ENCODE peak calls at places on chromosomes 2 and 18, in four cellular contexts. One of them, this sample, is unnamed. For H3K4me1, the result is how much of the 10 kb centered on the place peaks cover.

GRCh38 chr18:23063502-23063901 is 71.8 kb upstream of the CABLES1 start:
- DNase-seq in breast epithelium: no peak
- DNase-seq in stomach: no peak
- DNase-seq in GM23338: no peak
- DNase-seq in this sample: no peak

GRCh38 chr2:56334622-56335021 is 150.8 kb downstream of the CCDC85A start:
- DNase-seq in stomach: no peak
- DNase-seq in GM23338: no peak
- DNase-seq in breast epithelium: no peak
- DNase-seq in this sample: no peak

GRCh38 chr2:26011609-26011989 is 22.3 kb upstream of the RAB10 start:
- DNase-seq in breast epithelium: no peak
- DNase-seq in stomach: no peak
- DNase-seq in GM23338: no peak
- DNase-seq in this sample: no peak

GRCh38 chr2:177282101-177282573 is 17.6 kb upstream of the NFE2L2 start:
- DNase-seq in GM23338: no peak
- DNase-seq in breast epithelium: no peak
- DNase-seq in stomach: no peak
- DNase-seq in this sample: no peak

GRCh38 chr18:43819397-43819796 is 542.1 kb upstream of the SYT4 start:
- DNase-seq in stomach: no peak
- DNase-seq in GM23338: no peak
- DNase-seq in breast epithelium: no peak
- DNase-seq in this sample: no peak

GRCh38 chr2:230737791-230738226 is 25.2 kb downstream of the CAB39 start:
- DNase-seq in breast epithelium: no peak
- DNase-seq in GM23338: no peak
- DNase-seq in stomach: no peak
- DNase-seq in this sample: no peak

GRCh38 chr2:137435176-137435575 is 529.1 kb upstream of the HNMT start:
- DNase-seq in GM23338: no peak
- DNase-seq in breast epithelium: no peak
- DNase-seq in stomach: no peak
- DNase-seq in this sample: no peak

GRCh38 chr2:152475982-152476381 is 141.0 kb downstream of the FMNL2 start:
- DNase-seq in breast epithelium: no peak
- DNase-seq in stomach: no peak
- DNase-seq in GM23338: no peak
- DNase-seq in this sample: no peak

GRCh38 chr2:53998834-53999233 is 28.0 kb upstream of the PSME4 start:
- DNase-seq in GM23338: no peak
- DNase-seq in breast epithelium: no peak
- DNase-seq in stomach: no peak
- DNase-seq in this sample: no peak

GRCh38 chr2:157761520-157761919 is 114.6 kb downstream of the ACVR1 start:
- DNase-seq in GM23338: peak
- DNase-seq in stomach: no peak
- DNase-seq in breast epithelium: no peak
- DNase-seq in this sample: no peak

GRCh38 chr2:70870790-70871189 is 35.2 kb upstream of the CD207 start:
- DNase-seq in breast epithelium: no peak
- DNase-seq in stomach: no peak
- DNase-seq in GM23338: no peak
- DNase-seq in this sample: no peak

GRCh38 chr2:29223851-29224692 is 108.9 kb downstream of the CLIP4 start:
- DNase-seq in breast epithelium: peak
- DNase-seq in stomach: no peak
- DNase-seq in GM23338: no peak
- DNase-seq in this sample: peak

GRCh38 chr2:14720319-14720718 is 87.8 kb downstream of the LRATD1 start:
- DNase-seq in breast epithelium: no peak
- DNase-seq in stomach: no peak
- DNase-seq in GM23338: no peak
- DNase-seq in this sample: no peak

GRCh38 chr2:70301344-70302194 is at the start of gene FAM136A:
- DNase-seq in GM23338: peak
- DNase-seq in stomach: peak
- DNase-seq in breast epithelium: peak
- DNase-seq in this sample: peak

GRCh38 chr2:219726916-219727315 is 99.5 kb downstream of the SLC4A3 start:
- DNase-seq in breast epithelium: no peak
- DNase-seq in GM23338: peak
- DNase-seq in stomach: no peak
- DNase-seq in this sample: no peak

GRCh38 chr2:47072018-47072691 is 83.0 kb downstream of the STPG4 start:
- DNase-seq in stomach: no peak
- DNase-seq in breast epithelium: no peak
- DNase-seq in GM23338: peak
- DNase-seq in this sample: peak

GRCh38 chr2:31322376-31322775 is 88.4 kb downstream of the EHD3 start:
- DNase-seq in stomach: no peak
- DNase-seq in breast epithelium: no peak
- DNase-seq in GM23338: no peak
- DNase-seq in this sample: no peak

GRCh38 chr2:179338681-179339080 is 74.0 kb upstream of the SESTD1 start:
- DNase-seq in breast epithelium: no peak
- DNase-seq in stomach: no peak
- DNase-seq in GM23338: no peak
- DNase-seq in this sample: no peak

GRCh38 chr2:7111626-7112025 is 194.4 kb downstream of the RNF144A start:
- DNase-seq in breast epithelium: no peak
- DNase-seq in stomach: no peak
- DNase-seq in GM23338: no peak
- DNase-seq in this sample: no peak

GRCh38 chr2:223865124-223865523 is 27.7 kb upstream of the AP1S3 start:
- DNase-seq in GM23338: no peak
- DNase-seq in stomach: no peak
- DNase-seq in breast epithelium: no peak
- DNase-seq in this sample: no peak

GRCh38 chr18:47752796-47753645 is 177.4 kb downstream of the SMAD2 start:
- DNase-seq in breast epithelium: no peak
- DNase-seq in GM23338: no peak
- DNase-seq in stomach: no peak
- DNase-seq in this sample: no peak

GRCh38 chr2:73908689-73909652 is 16.2 kb downstream of the ACTG2 start:
- DNase-seq in breast epithelium: no peak
- DNase-seq in stomach: no peak
- DNase-seq in GM23338: no peak
- DNase-seq in this sample: no peak

GRCh38 chr2:230714122-230714453 is 1.4 kb downstream of the CAB39 start:
- DNase-seq in breast epithelium: no peak
- DNase-seq in stomach: no peak
- DNase-seq in GM23338: peak
- DNase-seq in this sample: no peak

GRCh38 chr18:37409870-37410269 is 155.7 kb downstream of the CELF4 start:
- DNase-seq in breast epithelium: no peak
- DNase-seq in stomach: no peak
- DNase-seq in GM23338: peak
- DNase-seq in this sample: no peak

GRCh38 chr2:225270861-225271260 is 128.6 kb upstream of the NYAP2 start:
- DNase-seq in stomach: no peak
- DNase-seq in GM23338: peak
- DNase-seq in breast epithelium: no peak
- DNase-seq in this sample: peak

GRCh38 chr2:100919316-100919715 is 82.8 kb upstream of the RPL31 start:
- DNase-seq in stomach: no peak
- DNase-seq in breast epithelium: no peak
- DNase-seq in GM23338: peak
- DNase-seq in this sample: no peak

GRCh38 chr2:106143495-106144215 is 50.4 kb downstream of the UXS1 start:
- DNase-seq in GM23338: peak
- DNase-seq in stomach: no peak
- DNase-seq in breast epithelium: no peak
- DNase-seq in this sample: no peak

GRCh38 chr18:37511933-37512332 is 53.7 kb downstream of the CELF4 start:
- DNase-seq in stomach: no peak
- DNase-seq in GM23338: no peak
- DNase-seq in breast epithelium: no peak
- DNase-seq in this sample: no peak

GRCh38 chr2:148957023-148957422 is 81.5 kb upstream of the LYPD6B start:
- DNase-seq in breast epithelium: no peak
- DNase-seq in stomach: no peak
- DNase-seq in GM23338: no peak
- DNase-seq in this sample: no peak

GRCh38 chr2:176913955-176914354 is 298.6 kb upstream of the HNRNPA3 start:
- DNase-seq in stomach: no peak
- DNase-seq in breast epithelium: no peak
- DNase-seq in GM23338: no peak
- DNase-seq in this sample: no peak

DNA sequence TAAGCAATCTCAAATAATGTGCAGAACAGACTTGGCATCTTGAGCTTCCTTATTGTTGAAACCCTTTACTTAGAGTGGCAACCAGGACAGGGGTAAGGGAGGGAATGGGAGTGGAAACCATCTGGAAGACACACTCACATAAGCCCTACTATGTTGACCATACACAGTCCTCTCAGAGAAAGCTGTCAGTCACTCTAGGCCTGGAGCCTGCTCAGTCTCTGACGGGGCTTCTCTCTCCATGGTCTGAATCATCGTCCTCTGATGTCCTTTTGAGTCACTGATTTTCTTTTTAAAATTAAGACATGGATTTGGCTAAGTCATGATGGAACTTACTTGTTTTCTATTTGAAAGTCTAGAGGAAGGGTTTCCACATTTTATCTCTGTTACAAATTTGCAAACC is 74.0 kb downstream of the MYO1B start:
- DNase-seq in stomach: no peak
- DNase-seq in GM23338: no peak
- DNase-seq in breast epithelium: no peak
- DNase-seq in this sample: no peak
- H3K4me1 ChIP-seq in stomach: under half
- H3K4me1 ChIP-seq in GM23338: half or more
- H3K4me1 ChIP-seq in breast epithelium: under half
- H3K4me1 ChIP-seq in this sample: under half

GRCh38 chr2:112482309-112483046 is 522 bp downstream of the TTL start:
- DNase-seq in GM23338: peak
- DNase-seq in breast epithelium: no peak
- DNase-seq in stomach: no peak
- DNase-seq in this sample: peak
- TF ChIP-seq POLR2AphosphoS5 in GM23338: no peak
- TF ChIP-seq POLR2AphosphoS5 in breast epithelium: no peak
- TF ChIP-seq POLR2AphosphoS5 in stomach: no peak
- TF ChIP-seq POLR2AphosphoS5 in this sample: no peak

DNA sequence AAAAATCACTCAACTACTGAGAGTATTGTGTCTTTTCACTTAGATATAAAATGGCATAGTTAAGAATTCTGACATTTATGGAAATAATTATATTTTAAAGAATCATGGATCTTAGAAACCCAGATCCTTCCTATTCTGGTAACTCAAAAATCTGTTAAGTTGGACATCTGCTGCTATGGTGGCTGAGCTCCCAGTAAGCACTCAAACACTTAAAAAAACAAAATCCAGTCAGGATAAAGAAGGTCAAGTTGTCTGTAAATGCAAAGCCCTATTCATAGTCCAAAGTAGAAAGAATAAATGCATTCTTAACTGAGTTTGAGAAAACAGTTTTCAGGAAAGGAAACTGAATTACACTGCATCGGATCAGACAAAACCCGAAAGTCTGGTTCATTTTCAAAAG is 35.6 kb downstream of the EIF2AK3 start:
- DNase-seq in breast epithelium: no peak
- DNase-seq in GM23338: no peak
- DNase-seq in stomach: no peak
- DNase-seq in this sample: no peak
- H3K27ac ChIP-seq in breast epithelium: no peak
- H3K27ac ChIP-seq in GM23338: no peak
- H3K27ac ChIP-seq in stomach: no peak
- H3K27ac ChIP-seq in this sample: no peak

DNA sequence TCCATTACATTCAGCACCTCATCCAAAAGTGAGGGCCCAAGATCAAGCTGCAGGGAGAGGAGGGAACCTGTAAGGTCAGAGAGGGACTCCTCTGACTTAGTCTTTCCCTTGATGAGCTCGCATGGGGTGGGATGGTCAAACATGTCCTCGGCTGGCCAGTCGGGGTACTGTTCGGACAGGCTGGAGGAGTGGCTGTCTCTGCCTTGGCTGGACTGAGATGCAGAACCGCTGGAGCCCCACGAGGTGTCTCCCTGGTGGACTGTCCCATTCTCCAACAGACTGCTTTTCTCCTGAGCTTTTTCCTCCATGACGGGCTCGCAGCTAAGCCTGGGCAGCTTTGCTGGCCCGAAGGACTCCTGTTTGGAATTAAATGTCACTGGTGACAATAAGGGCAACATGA is 25.6 kb downstream of the CDC42EP3 start:
- DNase-seq in breast epithelium: no peak
- DNase-seq in GM23338: no peak
- DNase-seq in stomach: no peak
- DNase-seq in this sample: no peak
- H3K4me1 ChIP-seq in breast epithelium: under half
- H3K4me1 ChIP-seq in GM23338: under half
- H3K4me1 ChIP-seq in stomach: half or more
- H3K4me1 ChIP-seq in this sample: under half

This sample was measured in upper lobe of left lung.